ENCODE peak calls at places on chromosomes 13 and 19, in six cellular contexts. R is pancreas, Q is mesenchymal stem cell, I is astrocyte, J is upper lobe of right lung, S is GM23248. Z is an unnamed sample. For H3K27me3 and H3K9me3, the result is how much of the 10 kb centered on the place peaks cover.

GRCh38 chr13:83773961-83774360 is 108.3 kb downstream of the SLITRK1 start:
- DNase-seq in R (no peak), S (peak), J (no peak), I (no peak), Q (no peak), Z (no peak)

GRCh38 chr13:30140973-30141372 is 166.4 kb downstream of the KATNAL1 start:
- DNase-seq in S (no peak), I (no peak), J (no peak), Q (no peak), R (no peak), Z (no peak)

GRCh38 chr19:45879055-45879454 is 6.9 kb downstream of the IRF2BP1 start:
- DNase-seq in I (no peak), Q (no peak), J (no peak), R (no peak), S (no peak), Z (no peak)

GRCh38 chr13:110593430-110594130 is 21.8 kb upstream of the NAXD start:
- DNase-seq in S (peak), I (peak), Q (peak), R (no peak), J (no peak), Z (no peak)

GRCh38 chr13:79450110-79450509 is 30.8 kb upstream of the NDFIP2 start:
- DNase-seq in J (no peak), S (no peak), R (no peak), Q (no peak), I (no peak), Z (no peak)

GRCh38 chr13:111662451-111662850 is 342.0 kb downstream of the TEX29 start:
- DNase-seq in J (no peak), Q (no peak), R (no peak), I (no peak), S (no peak), Z (no peak)

GRCh38 chr13:53405616-53406015 is 377.0 kb downstream of the OLFM4 start:
- DNase-seq in R (no peak), Q (no peak), S (no peak), J (no peak), I (no peak), Z (no peak)

GRCh38 chr19:41462497-41462896 is 19.5 kb downstream of the ERICH4 start:
- DNase-seq in R (no peak), I (no peak), S (no peak), J (no peak), Q (no peak), Z (no peak)

GRCh38 chr19:30755581-30755980 is 383.4 kb downstream of the ZNF536 start:
- DNase-seq in I (no peak), R (no peak), J (no peak), Q (no peak), S (no peak), Z (peak)

GRCh38 chr19:34837262-34837661 is 64.2 kb upstream of the ZNF599 start:
- DNase-seq in J (no peak), I (no peak), R (no peak), S (no peak), Q (no peak), Z (no peak)

GRCh38 chr19:30626567-30626966 is 254.4 kb downstream of the ZNF536 start:
- DNase-seq in J (no peak), I (no peak), S (no peak), Q (no peak), R (no peak), Z (no peak)

GRCh38 chr19:53942001-53942786 is 20.5 kb upstream of the CACNG8 start:
- DNase-seq in I (no peak), R (no peak), Q (no peak), J (peak), S (peak), Z (peak)

GRCh38 chr13:112873851-112874750 is 94.9 kb upstream of the MCF2L start:
- DNase-seq in J (peak), I (no peak), Q (peak), R (peak), S (peak), Z (peak)

GRCh38 chr19:5519076-5519475 is 48.7 kb downstream of the TINCR start:
- DNase-seq in Q (no peak), R (no peak), S (no peak), I (no peak), J (no peak), Z (no peak)

DNA sequence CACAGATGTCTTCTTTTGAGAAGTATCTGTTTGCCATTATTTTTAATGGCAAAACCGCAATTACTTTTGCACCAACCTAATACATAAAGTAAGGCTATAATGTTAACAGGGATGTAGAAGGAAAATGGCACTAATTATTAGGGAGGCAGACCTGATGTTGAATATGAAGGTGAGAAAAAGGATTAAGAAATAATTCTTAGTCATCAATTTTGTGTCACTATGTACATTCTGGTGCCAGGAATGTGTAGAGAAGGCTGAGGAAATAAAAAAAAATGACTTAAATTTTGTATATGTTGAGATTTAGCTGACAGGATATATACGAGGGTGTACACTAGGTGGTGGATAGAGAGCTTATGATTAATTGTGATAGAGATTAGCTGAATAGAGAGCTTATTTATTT is 12.6 kb downstream of the ZNF585B start:
- DNase-seq in J (no peak), S (no peak), Q (no peak), R (no peak), I (no peak), Z (no peak)
- H3K27me3 ChIP-seq in J (under half), S (under half), Q (under half), R (under half), I (under half), Z (under half)

GRCh38 chr19:17405250-17406038 is at the start of gene BST2:
- DNase-seq in R (no peak), J (no peak), S (peak), Q (peak), I (peak), Z (peak)

GRCh38 chr19:17404015-17404414 is 1.4 kb downstream of the BST2 start:
- DNase-seq in J (no peak), S (no peak), R (no peak), I (no peak), Q (no peak), Z (no peak)

GRCh38 chr19:17401628-17402027 is 3.8 kb downstream of the BST2 start:
- DNase-seq in R (no peak), S (no peak), I (no peak), Q (no peak), J (no peak), Z (no peak)

GRCh38 chr19:17404621-17405249 is 695 bp downstream of the BST2 start:
- DNase-seq in I (no peak), S (no peak), R (no peak), J (no peak), Q (no peak), Z (no peak)

DNA sequence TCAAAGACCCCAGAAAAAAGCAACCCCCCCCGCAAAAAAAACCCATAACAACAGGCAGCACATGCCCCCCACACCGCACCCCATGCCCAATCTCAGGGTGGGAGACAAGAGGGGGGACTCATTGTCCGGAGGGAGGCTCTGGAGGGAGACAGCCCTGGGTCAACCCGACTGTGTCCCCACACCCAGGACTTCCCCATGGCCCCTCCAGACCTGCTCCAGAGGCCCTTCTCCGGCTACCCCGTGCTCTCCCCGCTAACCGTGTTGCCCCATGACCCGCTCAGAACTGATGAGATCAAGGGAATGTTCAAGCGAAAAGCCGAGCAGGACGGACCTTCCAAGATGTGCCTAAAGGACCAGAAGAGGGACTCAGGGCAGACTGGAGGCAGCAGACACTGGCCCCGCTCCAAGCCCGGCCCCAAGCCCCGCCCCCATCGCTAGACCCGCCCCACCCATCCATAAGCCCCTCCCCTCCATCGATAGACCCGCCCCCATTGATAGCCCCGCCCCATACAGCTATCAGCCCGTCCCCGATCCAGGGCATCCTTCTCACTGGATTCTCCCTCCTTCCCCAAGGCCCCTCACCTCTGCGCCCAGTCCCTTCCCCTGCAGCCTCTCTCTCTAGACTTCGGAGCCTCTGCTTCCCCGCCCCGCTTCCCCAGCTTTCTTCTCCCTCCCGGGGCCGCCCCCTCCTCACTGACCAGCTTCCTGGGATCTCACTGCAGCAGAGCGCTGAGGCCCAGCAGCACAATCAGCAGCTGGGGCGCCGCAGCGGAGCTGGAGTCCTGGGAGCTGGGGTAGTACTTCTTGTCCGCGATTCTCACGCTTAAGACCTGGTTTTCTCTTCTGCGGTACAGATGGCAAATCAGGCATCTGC is 2.2 kb downstream of the BST2 start:
- DNase-seq in R (no peak), J (no peak), Q (peak), I (no peak), S (peak), Z (no peak)
- H3K4me3 ChIP-seq in R (no peak), J (peak), Q (no peak), I (no peak), S (no peak), Z (no peak)

DNA sequence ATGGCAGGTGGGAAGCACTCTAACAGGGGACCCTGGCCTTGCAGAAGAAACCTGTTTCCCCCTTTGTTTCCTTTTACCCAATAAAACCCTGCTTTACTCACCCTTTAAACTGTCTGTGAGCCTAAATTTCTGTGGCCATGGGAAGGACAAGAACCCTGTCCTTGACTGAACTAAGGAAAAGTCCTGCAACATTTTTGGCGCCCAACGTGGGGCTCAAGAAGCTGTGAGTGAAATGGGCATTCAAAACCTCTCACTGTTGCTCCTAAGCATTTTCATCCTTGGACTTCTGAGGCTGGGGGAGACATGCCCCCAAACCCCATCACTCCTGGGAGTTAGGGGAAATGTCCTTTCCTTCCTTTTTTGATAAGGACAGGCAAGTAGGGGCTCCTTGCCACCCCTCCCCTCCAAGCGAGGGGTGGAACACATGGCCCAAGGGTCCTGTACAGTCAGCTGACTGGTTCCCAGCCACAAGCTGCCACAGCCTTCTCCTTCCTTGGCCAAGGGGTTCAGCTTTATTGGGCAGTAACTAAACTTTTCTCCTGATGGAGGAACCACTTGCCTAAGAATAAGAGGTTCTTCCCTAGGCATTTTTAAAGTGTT is 381.6 kb downstream of the KLF5 start:
- DNase-seq in S (peak), Q (peak), R (no peak), J (no peak), I (no peak), Z (peak)
- H3K9me3 ChIP-seq in S (under half), Q (half or more), R (under half), J (under half), I (under half), Z (under half)

GRCh38 chr19:47819841-47820244 is 1.9 kb upstream of the CRX start:
- DNase-seq in S (no peak), Q (no peak), R (no peak), I (no peak), J (no peak), Z (no peak)
- H3K27me3 ChIP-seq in S (under half), Q (half or more), R (under half), I (under half), J (under half), Z (under half)

GRCh38 chr13:41193919-41194824 is at the start of gene KBTBD7:
- DNase-seq in S (peak), J (peak), Q (peak), R (peak), I (peak), Z (peak)

GRCh38 chr13:41199526-41199925 is 5.2 kb upstream of the KBTBD7 start:
- DNase-seq in Q (no peak), R (no peak), S (no peak), J (no peak), I (no peak), Z (no peak)

GRCh38 chr13:41196011-41196410 is 1.6 kb upstream of the KBTBD7 start:
- DNase-seq in Q (no peak), R (no peak), I (no peak), S (no peak), J (no peak), Z (no peak)

GRCh38 chr13:41199061-41199460 is 4.7 kb upstream of the KBTBD7 start:
- DNase-seq in S (no peak), I (no peak), J (no peak), R (no peak), Q (no peak), Z (no peak)

GRCh38 chr13:41196620-41197019 is 2.3 kb upstream of the KBTBD7 start:
- DNase-seq in J (no peak), S (peak), I (no peak), R (no peak), Q (no peak), Z (no peak)
- H3K4me3 ChIP-seq in J (no peak), S (no peak), I (no peak), R (no peak), Q (no peak), Z (no peak)

GRCh38 chr19:50174100-50174793 is 11.2 kb upstream of the IZUMO2 start:
- DNase-seq in Q (no peak), J (no peak), R (no peak), S (no peak), I (no peak), Z (no peak)

GRCh38 chr19:50172726-50173125 is 9.6 kb upstream of the IZUMO2 start:
- DNase-seq in S (no peak), R (no peak), I (no peak), J (no peak), Q (no peak), Z (no peak)

GRCh38 chr19:50173144-50173543 is 10.1 kb upstream of the IZUMO2 start:
- DNase-seq in I (no peak), J (no peak), S (no peak), Q (no peak), R (no peak), Z (no peak)

GRCh38 chr19:50175924-50176323 is 12.8 kb upstream of the IZUMO2 start:
- DNase-seq in Q (no peak), S (no peak), I (no peak), J (no peak), R (no peak), Z (no peak)

GRCh38 chr19:50171752-50172151 is 8.7 kb upstream of the IZUMO2 start:
- DNase-seq in I (no peak), S (no peak), Q (no peak), J (no peak), R (no peak), Z (no peak)
- H3K9me3 ChIP-seq in I (under half), S (under half), Q (under half), J (under half), R (under half), Z (under half)

Z was measured in MG63.